ENCODE peak calls at places on chromosomes 12 and 14, in five cellular contexts. A is stimulated activated CD4-positive, alpha-beta T cell treated with anti-CD3 and anti-CD28 coated beads, Interleukin-1b, Interleukin-23, amount 100 ng/mL, for 24 hours; Z is left kidney; X is upper lobe of right lung; G is DMS53. R is an unnamed sample.

GRCh38 chr14:76091036-76091435 is 60.7 kb upstream of the GPATCH2L start:
- DNase-seq in A (no peak), G (peak), X (no peak), Z (peak), R (no peak)

GRCh38 chr14:55665067-55665700 is 85.2 kb downstream of the KTN1 start:
- DNase-seq in A (no peak), X (no peak), Z (no peak), G (no peak), R (no peak)

GRCh38 chr12:108193922-108194321 is 64.8 kb downstream of the WSCD2 start:
- DNase-seq in G (peak), Z (peak), A (no peak), X (no peak), R (no peak)

GRCh38 chr14:54730156-54730961 is 163.4 kb downstream of the SAMD4A start:
- DNase-seq in A (no peak), X (no peak), G (peak), Z (peak), R (no peak)

GRCh38 chr12:88334271-88334670 is 192.2 kb downstream of the TMTC3 start:
- DNase-seq in A (no peak), Z (peak), X (no peak), G (peak), R (peak)

GRCh38 chr12:39095636-39096330 is 190.4 kb upstream of the CPNE8 start:
- DNase-seq in A (no peak), G (peak), X (no peak), Z (no peak), R (no peak)

GRCh38 chr12:26251600-26251999 is 56.2 kb downstream of the SSPN start:
- DNase-seq in G (no peak), Z (no peak), A (no peak), X (no peak), R (no peak)

GRCh38 chr12:55072093-55072492 is 52.3 kb downstream of the NEUROD4 start:
- DNase-seq in Z (peak), A (peak), G (peak), X (peak), R (no peak)

GRCh38 chr12:124764451-124764850 is 99.2 kb downstream of the SCARB1 start:
- DNase-seq in X (no peak), A (no peak), Z (no peak), G (peak), R (peak)

GRCh38 chr12:2677142-2677880 is 117.5 kb upstream of the FKBP4 start:
- DNase-seq in G (no peak), X (no peak), Z (no peak), A (no peak), R (no peak)

GRCh38 chr14:91415794-91416743 is 1.6 kb downstream of the CCDC88C start:
- DNase-seq in X (no peak), G (peak), Z (peak), A (no peak), R (no peak)

GRCh38 chr14:68232643-68233055 is 413.1 kb downstream of the RAD51B start:
- DNase-seq in Z (peak), A (no peak), X (no peak), G (peak), R (peak)

GRCh38 chr14:75267141-75267601 is 11.5 kb upstream of the FOS start:
- DNase-seq in Z (peak), G (no peak), A (no peak), X (no peak), R (no peak)

GRCh38 chr14:30375280-30375892 is 183.6 kb upstream of the G2E3 start:
- DNase-seq in A (peak), X (no peak), G (peak), Z (peak), R (peak)

GRCh38 chr12:6084969-6085450 is 39.5 kb downstream of the VWF start:
- DNase-seq in Z (no peak), A (no peak), G (no peak), X (no peak), R (peak)

GRCh38 chr14:99862111-99862510 is 68.9 kb downstream of the EML1 start:
- DNase-seq in X (no peak), A (no peak), Z (no peak), G (no peak), R (no peak)

GRCh38 chr12:123043536-123044001 is 63.1 kb downstream of the ARL6IP4 start:
- DNase-seq in Z (peak), G (peak), X (peak), A (peak), R (peak)

GRCh38 chr14:57918791-57919190 is 52.9 kb upstream of the SLC35F4 start:
- DNase-seq in X (no peak), A (no peak), Z (no peak), G (no peak), R (no peak)

GRCh38 chr12:55745361-55746146 is 2.6 kb downstream of the GDF11 start:
- DNase-seq in Z (peak), X (no peak), G (no peak), A (no peak), R (no peak)

GRCh38 chr12:31482816-31483215 is 108.1 kb downstream of the DENND5B start:
- DNase-seq in X (no peak), A (no peak), Z (no peak), G (no peak), R (no peak)

GRCh38 chr12:103928736-103929050 is 1.5 kb upstream of the HSP90B1 start:
- DNase-seq in A (no peak), X (no peak), Z (no peak), G (peak), R (peak)